ENCODE peak calls at places on chromosomes 3 and 15, in seven cellular contexts. One of them, this sample, is unnamed.

GRCh38 chr3:8220291-8220690 is 281.3 kb upstream of the LMCD1 start:
- DNase-seq in fibroblast of pulmonary artery: no peak
- DNase-seq in LoVo: no peak
- DNase-seq in activated CD4-positive, alpha-beta T cell treated with anti-CD3 and anti-CD28 coated beads, Interleukin-2, amount 10 ng/mL, durations not matched to agents 7 days and 5 days: no peak
- DNase-seq in Kasumi-1: no peak
- DNase-seq in foreskin fibroblast: no peak
- DNase-seq in SW 1271: no peak
- DNase-seq in this sample: no peak

GRCh38 chr3:72131899-72132298 is 347.0 kb upstream of the PROK2 start:
- DNase-seq in fibroblast of pulmonary artery: no peak
- DNase-seq in LoVo: no peak
- DNase-seq in activated CD4-positive, alpha-beta T cell treated with anti-CD3 and anti-CD28 coated beads, Interleukin-2, amount 10 ng/mL, durations not matched to agents 7 days and 5 days: no peak
- DNase-seq in Kasumi-1: no peak
- DNase-seq in foreskin fibroblast: no peak
- DNase-seq in SW 1271: no peak
- DNase-seq in this sample: no peak

GRCh38 chr3:159765860-159766294 is 222.8 kb upstream of the IL12A start:
- DNase-seq in fibroblast of pulmonary artery: no peak
- DNase-seq in LoVo: no peak
- DNase-seq in activated CD4-positive, alpha-beta T cell treated with anti-CD3 and anti-CD28 coated beads, Interleukin-2, amount 10 ng/mL, durations not matched to agents 7 days and 5 days: no peak
- DNase-seq in Kasumi-1: no peak
- DNase-seq in foreskin fibroblast: no peak
- DNase-seq in SW 1271: no peak
- DNase-seq in this sample: no peak

GRCh38 chr3:135097276-135097946 is 302.4 kb downstream of the EPHB1 start:
- DNase-seq in fibroblast of pulmonary artery: no peak
- DNase-seq in LoVo: no peak
- DNase-seq in activated CD4-positive, alpha-beta T cell treated with anti-CD3 and anti-CD28 coated beads, Interleukin-2, amount 10 ng/mL, durations not matched to agents 7 days and 5 days: no peak
- DNase-seq in Kasumi-1: no peak
- DNase-seq in foreskin fibroblast: no peak
- DNase-seq in SW 1271: no peak
- DNase-seq in this sample: no peak

GRCh38 chr15:67839358-67839928 is 402 bp downstream of the RNU6-1 start:
- DNase-seq in fibroblast of pulmonary artery: peak
- DNase-seq in LoVo: peak
- DNase-seq in activated CD4-positive, alpha-beta T cell treated with anti-CD3 and anti-CD28 coated beads, Interleukin-2, amount 10 ng/mL, durations not matched to agents 7 days and 5 days: peak
- DNase-seq in Kasumi-1: peak
- DNase-seq in foreskin fibroblast: no peak
- DNase-seq in SW 1271: no peak
- DNase-seq in this sample: no peak

GRCh38 chr3:13314877-13315276 is 105.2 kb downstream of the NUP210 start:
- DNase-seq in fibroblast of pulmonary artery: no peak
- DNase-seq in LoVo: no peak
- DNase-seq in activated CD4-positive, alpha-beta T cell treated with anti-CD3 and anti-CD28 coated beads, Interleukin-2, amount 10 ng/mL, durations not matched to agents 7 days and 5 days: no peak
- DNase-seq in Kasumi-1: no peak
- DNase-seq in foreskin fibroblast: no peak
- DNase-seq in SW 1271: no peak
- DNase-seq in this sample: no peak

GRCh38 chr3:157532529-157533297 is 29.5 kb upstream of the VEPH1 start:
- DNase-seq in fibroblast of pulmonary artery: peak
- DNase-seq in LoVo: peak
- DNase-seq in activated CD4-positive, alpha-beta T cell treated with anti-CD3 and anti-CD28 coated beads, Interleukin-2, amount 10 ng/mL, durations not matched to agents 7 days and 5 days: peak
- DNase-seq in Kasumi-1: peak
- DNase-seq in foreskin fibroblast: peak
- DNase-seq in SW 1271: peak
- DNase-seq in this sample: peak

GRCh38 chr3:8386221-8386620 is 115.4 kb upstream of the LMCD1 start:
- DNase-seq in fibroblast of pulmonary artery: no peak
- DNase-seq in LoVo: no peak
- DNase-seq in activated CD4-positive, alpha-beta T cell treated with anti-CD3 and anti-CD28 coated beads, Interleukin-2, amount 10 ng/mL, durations not matched to agents 7 days and 5 days: no peak
- DNase-seq in Kasumi-1: no peak
- DNase-seq in foreskin fibroblast: peak
- DNase-seq in SW 1271: no peak
- DNase-seq in this sample: no peak

GRCh38 chr3:4841225-4841624 is 138.0 kb upstream of the BHLHE40 start:
- DNase-seq in fibroblast of pulmonary artery: no peak
- DNase-seq in LoVo: no peak
- DNase-seq in activated CD4-positive, alpha-beta T cell treated with anti-CD3 and anti-CD28 coated beads, Interleukin-2, amount 10 ng/mL, durations not matched to agents 7 days and 5 days: no peak
- DNase-seq in Kasumi-1: no peak
- DNase-seq in foreskin fibroblast: no peak
- DNase-seq in SW 1271: no peak
- DNase-seq in this sample: no peak

GRCh38 chr15:80059786-80060489 is 462 bp downstream of the ZFAND6 start:
- DNase-seq in fibroblast of pulmonary artery: peak
- DNase-seq in LoVo: peak
- DNase-seq in activated CD4-positive, alpha-beta T cell treated with anti-CD3 and anti-CD28 coated beads, Interleukin-2, amount 10 ng/mL, durations not matched to agents 7 days and 5 days: peak
- DNase-seq in Kasumi-1: peak
- DNase-seq in foreskin fibroblast: peak
- DNase-seq in SW 1271: peak
- DNase-seq in this sample: peak

GRCh38 chr3:143421556-143421955 is 302.0 kb downstream of the CHST2 start:
- DNase-seq in fibroblast of pulmonary artery: peak
- DNase-seq in LoVo: no peak
- DNase-seq in activated CD4-positive, alpha-beta T cell treated with anti-CD3 and anti-CD28 coated beads, Interleukin-2, amount 10 ng/mL, durations not matched to agents 7 days and 5 days: no peak
- DNase-seq in Kasumi-1: no peak
- DNase-seq in foreskin fibroblast: no peak
- DNase-seq in SW 1271: no peak
- DNase-seq in this sample: no peak

GRCh38 chr3:123347205-123347604 is 101.7 kb downstream of the ADCY5 start:
- DNase-seq in fibroblast of pulmonary artery: no peak
- DNase-seq in LoVo: no peak
- DNase-seq in activated CD4-positive, alpha-beta T cell treated with anti-CD3 and anti-CD28 coated beads, Interleukin-2, amount 10 ng/mL, durations not matched to agents 7 days and 5 days: no peak
- DNase-seq in Kasumi-1: no peak
- DNase-seq in foreskin fibroblast: no peak
- DNase-seq in SW 1271: no peak
- DNase-seq in this sample: no peak

GRCh38 chr3:20043398-20043797 is 3.2 kb downstream of the KAT2B start:
- DNase-seq in fibroblast of pulmonary artery: peak
- DNase-seq in LoVo: peak
- DNase-seq in activated CD4-positive, alpha-beta T cell treated with anti-CD3 and anti-CD28 coated beads, Interleukin-2, amount 10 ng/mL, durations not matched to agents 7 days and 5 days: peak
- DNase-seq in Kasumi-1: peak
- DNase-seq in foreskin fibroblast: no peak
- DNase-seq in SW 1271: no peak
- DNase-seq in this sample: peak

GRCh38 chr3:109355625-109356441 is 18.5 kb upstream of the DPPA4 start:
- DNase-seq in fibroblast of pulmonary artery: no peak
- DNase-seq in LoVo: no peak
- DNase-seq in activated CD4-positive, alpha-beta T cell treated with anti-CD3 and anti-CD28 coated beads, Interleukin-2, amount 10 ng/mL, durations not matched to agents 7 days and 5 days: no peak
- DNase-seq in Kasumi-1: no peak
- DNase-seq in foreskin fibroblast: no peak
- DNase-seq in SW 1271: no peak
- DNase-seq in this sample: no peak

GRCh38 chr15:63465104-63465503 is 39.3 kb upstream of the USP3 start:
- DNase-seq in fibroblast of pulmonary artery: peak
- DNase-seq in LoVo: no peak
- DNase-seq in activated CD4-positive, alpha-beta T cell treated with anti-CD3 and anti-CD28 coated beads, Interleukin-2, amount 10 ng/mL, durations not matched to agents 7 days and 5 days: no peak
- DNase-seq in Kasumi-1: no peak
- DNase-seq in foreskin fibroblast: peak
- DNase-seq in SW 1271: no peak
- DNase-seq in this sample: peak

GRCh38 chr15:40329804-40330203 is 6.3 kb downstream of the INAFM2 start:
- DNase-seq in fibroblast of pulmonary artery: peak
- DNase-seq in LoVo: no peak
- DNase-seq in activated CD4-positive, alpha-beta T cell treated with anti-CD3 and anti-CD28 coated beads, Interleukin-2, amount 10 ng/mL, durations not matched to agents 7 days and 5 days: no peak
- DNase-seq in Kasumi-1: no peak
- DNase-seq in foreskin fibroblast: no peak
- DNase-seq in SW 1271: no peak
- DNase-seq in this sample: no peak

GRCh38 chr15:41559239-41559488 is 152 bp downstream of the TYRO3 start:
- DNase-seq in fibroblast of pulmonary artery: no peak
- DNase-seq in LoVo: no peak
- DNase-seq in activated CD4-positive, alpha-beta T cell treated with anti-CD3 and anti-CD28 coated beads, Interleukin-2, amount 10 ng/mL, durations not matched to agents 7 days and 5 days: no peak
- DNase-seq in Kasumi-1: no peak
- DNase-seq in foreskin fibroblast: no peak
- DNase-seq in SW 1271: no peak
- DNase-seq in this sample: no peak

GRCh38 chr3:294581-294980 is 98.0 kb downstream of the CHL1 start:
- DNase-seq in fibroblast of pulmonary artery: no peak
- DNase-seq in LoVo: no peak
- DNase-seq in activated CD4-positive, alpha-beta T cell treated with anti-CD3 and anti-CD28 coated beads, Interleukin-2, amount 10 ng/mL, durations not matched to agents 7 days and 5 days: no peak
- DNase-seq in Kasumi-1: no peak
- DNase-seq in foreskin fibroblast: no peak
- DNase-seq in SW 1271: no peak
- DNase-seq in this sample: no peak

GRCh38 chr3:146634346-146634745 is 29.2 kb upstream of the PLSCR5 start:
- DNase-seq in fibroblast of pulmonary artery: no peak
- DNase-seq in LoVo: no peak
- DNase-seq in activated CD4-positive, alpha-beta T cell treated with anti-CD3 and anti-CD28 coated beads, Interleukin-2, amount 10 ng/mL, durations not matched to agents 7 days and 5 days: no peak
- DNase-seq in Kasumi-1: no peak
- DNase-seq in foreskin fibroblast: no peak
- DNase-seq in SW 1271: no peak
- DNase-seq in this sample: no peak

GRCh38 chr3:63202529-63202928 is 75.6 kb upstream of the SYNPR start:
- DNase-seq in fibroblast of pulmonary artery: no peak
- DNase-seq in LoVo: no peak
- DNase-seq in activated CD4-positive, alpha-beta T cell treated with anti-CD3 and anti-CD28 coated beads, Interleukin-2, amount 10 ng/mL, durations not matched to agents 7 days and 5 days: no peak
- DNase-seq in Kasumi-1: no peak
- DNase-seq in foreskin fibroblast: no peak
- DNase-seq in SW 1271: no peak
- DNase-seq in this sample: no peak

GRCh38 chr15:58229297-58229768 is 91.2 kb downstream of the AQP9 start:
- DNase-seq in fibroblast of pulmonary artery: no peak
- DNase-seq in LoVo: no peak
- DNase-seq in activated CD4-positive, alpha-beta T cell treated with anti-CD3 and anti-CD28 coated beads, Interleukin-2, amount 10 ng/mL, durations not matched to agents 7 days and 5 days: no peak
- DNase-seq in Kasumi-1: no peak
- DNase-seq in foreskin fibroblast: peak
- DNase-seq in SW 1271: no peak
- DNase-seq in this sample: no peak

GRCh38 chr3:64190517-64191515 is 34.5 kb downstream of the PRICKLE2 start:
- DNase-seq in fibroblast of pulmonary artery: peak
- DNase-seq in LoVo: no peak
- DNase-seq in activated CD4-positive, alpha-beta T cell treated with anti-CD3 and anti-CD28 coated beads, Interleukin-2, amount 10 ng/mL, durations not matched to agents 7 days and 5 days: no peak
- DNase-seq in Kasumi-1: no peak
- DNase-seq in foreskin fibroblast: peak
- DNase-seq in SW 1271: no peak
- DNase-seq in this sample: no peak

GRCh38 chr15:68679161-68679560 is 100.4 kb downstream of the CORO2B start:
- DNase-seq in fibroblast of pulmonary artery: no peak
- DNase-seq in LoVo: no peak
- DNase-seq in activated CD4-positive, alpha-beta T cell treated with anti-CD3 and anti-CD28 coated beads, Interleukin-2, amount 10 ng/mL, durations not matched to agents 7 days and 5 days: no peak
- DNase-seq in Kasumi-1: no peak
- DNase-seq in foreskin fibroblast: no peak
- DNase-seq in SW 1271: no peak
- DNase-seq in this sample: no peak

GRCh38 chr3:16494906-16495580 is 18.5 kb downstream of the RFTN1 start:
- DNase-seq in fibroblast of pulmonary artery: peak
- DNase-seq in LoVo: no peak
- DNase-seq in activated CD4-positive, alpha-beta T cell treated with anti-CD3 and anti-CD28 coated beads, Interleukin-2, amount 10 ng/mL, durations not matched to agents 7 days and 5 days: no peak
- DNase-seq in Kasumi-1: no peak
- DNase-seq in foreskin fibroblast: no peak
- DNase-seq in SW 1271: no peak
- DNase-seq in this sample: no peak

GRCh38 chr3:97662264-97662663 is 102.3 kb upstream of the ARL6 start:
- DNase-seq in fibroblast of pulmonary artery: no peak
- DNase-seq in LoVo: no peak
- DNase-seq in activated CD4-positive, alpha-beta T cell treated with anti-CD3 and anti-CD28 coated beads, Interleukin-2, amount 10 ng/mL, durations not matched to agents 7 days and 5 days: no peak
- DNase-seq in Kasumi-1: no peak
- DNase-seq in foreskin fibroblast: no peak
- DNase-seq in SW 1271: no peak
- DNase-seq in this sample: no peak

GRCh38 chr15:61687124-61687523 is 373.1 kb downstream of the VPS13C start:
- DNase-seq in fibroblast of pulmonary artery: no peak
- DNase-seq in LoVo: no peak
- DNase-seq in activated CD4-positive, alpha-beta T cell treated with anti-CD3 and anti-CD28 coated beads, Interleukin-2, amount 10 ng/mL, durations not matched to agents 7 days and 5 days: no peak
- DNase-seq in Kasumi-1: no peak
- DNase-seq in foreskin fibroblast: no peak
- DNase-seq in SW 1271: no peak
- DNase-seq in this sample: no peak

GRCh38 chr3:159817136-159817535 is 171.5 kb upstream of the IL12A start:
- DNase-seq in fibroblast of pulmonary artery: no peak
- DNase-seq in LoVo: no peak
- DNase-seq in activated CD4-positive, alpha-beta T cell treated with anti-CD3 and anti-CD28 coated beads, Interleukin-2, amount 10 ng/mL, durations not matched to agents 7 days and 5 days: no peak
- DNase-seq in Kasumi-1: no peak
- DNase-seq in foreskin fibroblast: no peak
- DNase-seq in SW 1271: no peak
- DNase-seq in this sample: no peak

GRCh38 chr3:118772036-118773030 is 262.3 kb downstream of the IGSF11 start:
- DNase-seq in fibroblast of pulmonary artery: no peak
- DNase-seq in LoVo: no peak
- DNase-seq in activated CD4-positive, alpha-beta T cell treated with anti-CD3 and anti-CD28 coated beads, Interleukin-2, amount 10 ng/mL, durations not matched to agents 7 days and 5 days: no peak
- DNase-seq in Kasumi-1: peak
- DNase-seq in foreskin fibroblast: no peak
- DNase-seq in SW 1271: no peak
- DNase-seq in this sample: no peak

GRCh38 chr15:91200101-91200754 is 100.2 kb downstream of the SV2B start:
- DNase-seq in fibroblast of pulmonary artery: no peak
- DNase-seq in LoVo: no peak
- DNase-seq in activated CD4-positive, alpha-beta T cell treated with anti-CD3 and anti-CD28 coated beads, Interleukin-2, amount 10 ng/mL, durations not matched to agents 7 days and 5 days: no peak
- DNase-seq in Kasumi-1: no peak
- DNase-seq in foreskin fibroblast: no peak
- DNase-seq in SW 1271: no peak
- DNase-seq in this sample: no peak

GRCh38 chr3:18669374-18669773 is 244.2 kb upstream of the SATB1 start:
- DNase-seq in fibroblast of pulmonary artery: no peak
- DNase-seq in LoVo: no peak
- DNase-seq in activated CD4-positive, alpha-beta T cell treated with anti-CD3 and anti-CD28 coated beads, Interleukin-2, amount 10 ng/mL, durations not matched to agents 7 days and 5 days: no peak
- DNase-seq in Kasumi-1: no peak
- DNase-seq in foreskin fibroblast: no peak
- DNase-seq in SW 1271: no peak
- DNase-seq in this sample: no peak